ENCODE peak calls at places on chromosomes 16 and 17, in five cellular contexts. F is activated T-helper 1 cell treated with anti-CD3 and anti-CD28 coated beads, Interleukin-2, amount 50 U/mL, for 16 hours; S is HCT116; W is NCI-H1694 treated with DMSO at 0.1 percent for 48 hours; J is activated T-cell treated with anti-CD3 and anti-CD28 coated beads for 1 hour. R is an unnamed sample.

GRCh38 chr16:88649195-88649923 is 1.5 kb downstream of the CYBA start:
- DNase-seq in F (no peak), S (no peak), W (no peak), J (no peak), R (no peak)

GRCh38 chr16:79664407-79664806 is 63.9 kb upstream of the MAF start:
- DNase-seq in F (no peak), S (no peak), W (peak; percentile 61), J (no peak), R (no peak)

GRCh38 chr16:66375451-66375850 is 9.0 kb downstream of the CDH5 start:
- DNase-seq in F (no peak), S (no peak), W (no peak), J (no peak), R (no peak)

GRCh38 chr17:32899240-32900013 is 22.5 kb upstream of the MYO1D start:
- DNase-seq in F (no peak), S (no peak), W (no peak), J (no peak), R (no peak)

GRCh38 chr17:74484066-74484465 is 17.6 kb downstream of the CD300A start:
- DNase-seq in F (no peak), S (no peak), W (no peak), J (no peak), R (no peak)

GRCh38 chr17:80294210-80294609 is 33.6 kb downstream of the RNF213 start:
- DNase-seq in F (no peak), S (no peak), W (no peak), J (no peak), R (no peak)

GRCh38 chr17:60134396-60135159 is 15.2 kb upstream of the CA4 start:
- DNase-seq in F (no peak), S (no peak), W (no peak), J (no peak), R (peak; percentile 67)

GRCh38 chr17:74380086-74380958 is 13.0 kb downstream of the GPR142 start:
- DNase-seq in F (no peak), S (peak; percentile 54), W (no peak), J (no peak), R (no peak)

GRCh38 chr17:64774888-64775600 is 112.9 kb upstream of the SMURF2 start:
- DNase-seq in F (no peak), S (no peak), W (no peak), J (no peak), R (no peak)

GRCh38 chr16:66382171-66382965 is 15.9 kb downstream of the CDH5 start:
- DNase-seq in F (no peak), S (no peak), W (no peak), J (no peak), R (peak; percentile 92)

R was measured in IMR-90.